ENCODE peak calls at places on chromosome 7, in eight cellular contexts. P is HEK293T; H is NCI-H1092 treated with DMSO at 0.1 percent for 48 hours; Z is EL; O is A549; F is activated CD8-positive, alpha-beta T cell treated with anti-CD3 and anti-CD28 coated beads, Interleukin-2, amount 10 ng/mL, durations not matched to agents 7 days and 5 days; C is T-helper 1 cell; T is Kasumi-1. Q is an unnamed sample.

GRCh38 chr7:1748076-1748750 is 78.1 kb downstream of the ELFN1 start:
- DNase-seq in P (no peak), H (no peak), Z (no peak), O (no peak), F (peak), C (no peak), T (no peak), Q (no peak)

GRCh38 chr7:32659853-32660252 is 164.6 kb downstream of the AVL9 start:
- DNase-seq in P (no peak), H (no peak), Z (no peak), O (no peak), F (no peak), C (no peak), T (no peak), Q (no peak)

GRCh38 chr7:131554880-131555516 is 1.4 kb downstream of the PODXL start:
- DNase-seq in P (no peak), H (no peak), Z (no peak), O (no peak), F (no peak), C (no peak), T (no peak), Q (no peak)

GRCh38 chr7:29453022-29453421 is 110.6 kb upstream of the PRR15 start:
- DNase-seq in P (no peak), H (no peak), Z (no peak), O (no peak), F (no peak), C (no peak), T (no peak), Q (no peak)

GRCh38 chr7:140898794-140899548 is 25.8 kb downstream of the BRAF start:
- DNase-seq in P (no peak), H (no peak), Z (peak), O (no peak), F (no peak), C (no peak), T (no peak), Q (no peak)

GRCh38 chr7:2261611-2262010 is 19.6 kb downstream of the NUDT1 start:
- DNase-seq in P (no peak), H (no peak), Z (no peak), O (no peak), F (peak), C (no peak), T (peak), Q (no peak)

GRCh38 chr7:137287651-137288258 is 55.8 kb downstream of the PTN start:
- DNase-seq in P (no peak), H (no peak), Z (peak), O (no peak), F (no peak), C (no peak), T (peak), Q (peak)

GRCh38 chr7:143811-144453 is 48.4 kb upstream of the FAM20C start:
- DNase-seq in P (no peak), H (no peak), Z (no peak), O (no peak), F (no peak), C (no peak), T (no peak), Q (no peak)

GRCh38 chr7:93923291-93923690 is 1.8 kb downstream of the GNG11 start:
- DNase-seq in P (no peak), H (no peak), Z (peak), O (peak), F (no peak), C (no peak), T (no peak), Q (no peak)

GRCh38 chr7:149860821-149861727 is 12.7 kb upstream of the ATP6V0E2 start:
- DNase-seq in P (no peak), H (no peak), Z (no peak), O (peak), F (no peak), C (no peak), T (no peak), Q (no peak)

GRCh38 chr7:155580367-155580766 is 34.0 kb upstream of the CNPY1 start:
- DNase-seq in P (no peak), H (no peak), Z (no peak), O (no peak), F (no peak), C (no peak), T (no peak), Q (no peak)

Q was measured in Jurkat, Clone E6-1.